ENCODE peak calls at places on chromosomes 13 and 19, in five cellular contexts. X, V, P, M and C are unnamed samples.

GRCh38 chr13:70391678-70392077 is 283.4 kb upstream of the KLHL1 start:
- DNase-seq in X (peak; percentile 51), V (no peak), P (no peak), M (peak; percentile 35), C (no peak)

GRCh38 chr13:41064493-41064892 is 3.2 kb downstream of the WBP4 start:
- DNase-seq in X (no peak), V (no peak), P (no peak), M (no peak), C (no peak)

GRCh38 chr13:113327391-113327765 is 30.3 kb downstream of the LAMP1 start:
- DNase-seq in X (no peak), V (no peak), P (peak; percentile 15), M (no peak), C (no peak)

GRCh38 chr13:34543836-34544235 is 398.2 kb upstream of the NBEA start:
- DNase-seq in X (no peak), V (no peak), P (no peak), M (no peak), C (no peak)

GRCh38 chr13:73268306-73268705 is 209.5 kb downstream of the KLF5 start:
- DNase-seq in X (no peak), V (no peak), P (no peak), M (no peak), C (no peak)

GRCh38 chr13:29520671-29521070 is 74.8 kb downstream of the SLC7A1 start:
- DNase-seq in X (no peak), V (no peak), P (no peak), M (no peak), C (no peak)

GRCh38 chr19:45245826-45246225 is 619 bp upstream of the EXOC3L2 start:
- DNase-seq in X (no peak), V (no peak), P (no peak), M (no peak), C (no peak)

GRCh38 chr19:31625056-31625455 is 275.8 kb upstream of the TSHZ3 start:
- DNase-seq in X (no peak), V (no peak), P (no peak), M (no peak), C (no peak)

GRCh38 chr13:46229251-46229650 is 17.5 kb downstream of the LRRC63 start:
- DNase-seq in X (no peak), V (no peak), P (no peak), M (no peak), C (no peak)

GRCh38 chr13:32199168-32199567 is 116.0 kb downstream of the ZAR1L start:
- DNase-seq in X (no peak), V (no peak), P (no peak), M (no peak), C (no peak)

GRCh38 chr13:33676700-33677048 is 141.3 kb upstream of the RFC3 start:
- DNase-seq in X (peak; percentile 38), V (peak; percentile 55), P (peak; percentile 51), M (peak; percentile 64), C (peak; percentile 55)

GRCh38 chr19:35346193-35347052 is 1.3 kb upstream of the FFAR1 start:
- DNase-seq in X (no peak), V (peak; percentile 51), P (peak; percentile 79), M (peak; percentile 44), C (no peak)

GRCh38 chr13:47117268-47117667 is 220.4 kb upstream of the HTR2A start:
- DNase-seq in X (peak; percentile 40), V (no peak), P (no peak), M (no peak), C (no peak)

GRCh38 chr13:76976488-76976887 is 15.4 kb upstream of the CLN5 start:
- DNase-seq in X (no peak), V (no peak), P (no peak), M (no peak), C (no peak)

GRCh38 chr13:72960541-72960940 is 98.3 kb upstream of the KLF5 start:
- DNase-seq in X (peak; percentile 29), V (no peak), P (no peak), M (no peak), C (peak; percentile 38)

GRCh38 chr13:113820813-113821651 is 42.8 kb downstream of the GAS6 start:
- DNase-seq in X (peak; percentile 87), V (peak; percentile 83), P (peak; percentile 80), M (no peak), C (peak; percentile 94)

GRCh38 chr19:38596057-38596981 is 21.4 kb downstream of the MAP4K1 start:
- DNase-seq in X (peak; percentile 77), V (no peak), P (no peak), M (peak; percentile 72), C (peak; percentile 35)

GRCh38 chr19:872266-872951 is 12.9 kb downstream of the CFD start:
- DNase-seq in X (peak; percentile 79), V (no peak), P (peak; percentile 76), M (peak; percentile 68), C (no peak)

GRCh38 chr13:20198781-20199180 is 6.0 kb upstream of the GJB2 start:
- DNase-seq in X (no peak), V (no peak), P (no peak), M (no peak), C (no peak)

GRCh38 chr13:75399168-75399878 is 82.6 kb downstream of the TBC1D4 start:
- DNase-seq in X (no peak), V (no peak), P (no peak), M (no peak), C (no peak)

GRCh38 chr13:42137856-42138537 is 89.5 kb downstream of the DGKH start:
- DNase-seq in X (no peak), V (no peak), P (no peak), M (no peak), C (no peak)

GRCh38 chr19:54574051-54574450 is 461 bp downstream of the LILRA2 start:
- DNase-seq in X (no peak), V (no peak), P (no peak), M (no peak), C (no peak)

GRCh38 chr19:54570316-54570715 is 3.3 kb upstream of the LILRA2 start:
- DNase-seq in X (no peak), V (no peak), P (no peak), M (no peak), C (no peak)

GRCh38 chr19:54573330-54573872 is at the start of gene LILRA2:
- DNase-seq in X (no peak), V (no peak), P (no peak), M (no peak), C (no peak)

GRCh38 chr19:54574527-54575056 is 1.0 kb downstream of the LILRA2 start:
- DNase-seq in X (no peak), V (no peak), P (no peak), M (no peak), C (no peak)

GRCh38 chr19:54572696-54573311 is 786 bp upstream of the LILRA2 start:
- DNase-seq in X (no peak), V (no peak), P (peak; percentile 74), M (no peak), C (no peak)
- H3K4me3 ChIP-seq in X (no peak overlapping the region), V (no peak overlapping the region), P (no peak overlapping the region), M (peak overlapping the region; percentile 16), C (no peak overlapping the region)

DNA sequence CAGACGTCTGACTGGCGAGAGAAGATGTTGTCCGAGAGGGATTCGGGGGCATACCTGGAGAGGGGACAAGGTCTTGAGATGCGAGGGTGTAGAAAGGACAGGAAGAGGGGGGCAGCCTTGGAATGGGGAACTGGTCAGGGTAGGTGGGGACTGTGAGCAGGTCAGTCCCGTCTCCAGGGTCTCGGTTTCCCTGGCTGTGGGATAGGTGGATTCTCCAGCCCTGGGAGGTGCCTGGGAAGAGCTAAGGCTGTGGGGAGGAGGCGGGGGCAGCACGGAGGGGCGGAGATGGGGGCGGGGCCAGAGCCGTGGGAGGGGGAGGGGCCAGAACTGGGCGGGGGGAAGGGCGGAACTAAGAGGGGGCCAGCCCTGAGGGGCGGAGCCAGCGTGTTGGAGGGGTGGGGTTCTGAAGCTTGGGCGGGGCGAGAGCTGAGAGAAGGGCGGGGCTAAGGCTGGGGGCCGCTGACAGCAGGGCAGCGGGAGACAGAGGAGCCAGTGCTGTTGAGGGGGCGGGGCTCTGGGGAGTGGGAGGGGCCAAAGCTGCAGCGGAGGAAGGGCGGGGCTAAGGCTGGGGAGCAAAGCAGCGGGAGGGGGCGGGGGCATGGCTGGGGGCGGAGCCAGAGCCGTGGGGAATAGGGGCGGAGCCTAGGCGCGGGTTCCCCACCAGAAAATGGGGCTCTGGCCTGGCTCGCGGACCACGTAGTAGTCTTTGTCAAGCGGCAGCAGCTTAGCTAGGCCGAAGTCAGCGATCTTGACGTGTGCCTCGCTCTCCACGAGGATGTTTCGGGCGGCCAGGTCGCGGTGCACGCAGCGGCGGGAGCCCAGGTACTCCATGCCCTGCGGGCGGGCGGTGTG is 9.5 kb upstream of the INSL3 start:
- DNase-seq in X (peak; percentile 90), V (no peak), P (peak; percentile 76), M (peak; percentile 90), C (no peak)
- H3K4me3 ChIP-seq in X (no peak overlapping the region), V (no peak overlapping the region), P (no peak overlapping the region), M (peak overlapping the region; percentile 44), C (no peak overlapping the region)

GRCh38 chr19:3642987-3643386 is 16.4 kb upstream of the CACTIN start:
- DNase-seq in X (no peak), V (no peak), P (no peak), M (no peak), C (no peak)

GRCh38 chr19:3643592-3644313 is 17.2 kb upstream of the CACTIN start:
- DNase-seq in X (no peak), V (no peak), P (no peak), M (no peak), C (no peak)

GRCh38 chr19:3645067-3645396 is 18.4 kb upstream of the CACTIN start:
- DNase-seq in X (no peak), V (no peak), P (no peak), M (no peak), C (no peak)

GRCh38 chr19:3645726-3646125 is 19.1 kb upstream of the CACTIN start:
- DNase-seq in X (no peak), V (no peak), P (no peak), M (no peak), C (no peak)

DNA sequence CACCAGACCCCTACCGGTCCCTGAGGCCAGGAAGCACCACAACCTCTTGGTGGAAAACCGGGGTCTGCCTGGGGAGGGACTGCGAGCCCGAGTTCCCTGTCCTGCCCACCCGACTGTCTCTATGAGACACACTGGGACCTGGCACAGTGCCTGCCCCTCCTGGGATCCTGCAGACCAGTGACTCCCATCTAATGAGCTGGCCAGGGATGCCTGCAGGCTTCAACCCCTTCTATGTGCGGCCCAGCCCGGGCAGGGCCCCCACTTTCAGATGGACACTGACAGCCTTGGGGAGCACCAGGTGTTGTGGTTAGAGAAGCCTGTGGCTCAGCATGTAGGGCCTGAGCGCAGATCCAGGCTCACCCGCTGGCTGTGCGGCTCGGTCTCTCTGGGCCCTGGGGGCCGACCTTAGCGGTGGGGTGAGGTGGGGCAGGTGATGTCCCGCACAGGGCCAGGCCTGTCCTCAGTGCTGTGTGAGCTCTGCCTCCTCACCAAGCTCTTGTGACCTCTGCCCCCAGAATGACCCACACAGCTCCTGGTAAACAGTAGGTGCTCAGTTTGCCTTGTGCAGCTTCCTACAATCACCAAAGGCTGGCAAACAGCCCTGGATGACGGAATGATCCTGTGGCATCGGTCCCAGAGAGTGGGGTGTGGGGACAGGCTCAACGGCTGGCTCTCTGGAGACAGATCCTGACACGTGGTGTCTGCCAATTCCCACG is 17.9 kb upstream of the CACTIN start:
- DNase-seq in X (no peak), V (peak; percentile 73), P (no peak), M (peak; percentile 72), C (no peak)
- H3K4me3 ChIP-seq in X (no peak overlapping the region), V (no peak overlapping the region), P (no peak overlapping the region), M (no peak overlapping the region), C (no peak overlapping the region)

DNA sequence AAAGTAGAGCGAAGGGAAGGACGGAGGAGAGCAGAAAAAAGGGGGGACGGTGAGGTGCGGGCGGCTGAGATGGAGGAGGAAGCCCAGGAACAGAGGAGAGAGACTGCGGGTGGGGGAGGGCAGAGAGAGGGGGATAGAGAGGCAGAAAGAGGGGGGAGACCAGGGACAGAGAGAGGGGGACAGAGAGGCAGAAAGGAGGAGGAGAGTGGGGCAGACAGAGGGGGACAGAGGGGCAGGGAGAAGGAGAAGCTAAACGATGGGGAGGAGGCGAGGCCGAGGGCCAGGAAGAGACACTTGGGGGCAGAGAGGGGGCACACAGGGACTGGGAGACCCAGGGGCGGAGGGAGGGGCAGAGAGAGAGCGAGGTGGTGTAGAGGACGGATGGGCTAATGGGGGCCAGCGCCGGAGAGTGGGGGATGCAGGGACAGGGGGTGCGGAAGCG is 711 bp downstream of the MEIS3 start:
- DNase-seq in X (no peak), V (no peak), P (no peak), M (no peak), C (no peak)
- H3K4me3 ChIP-seq in X (peak overlapping the region; percentile 55), V (peak overlapping the region; percentile 86), P (peak overlapping the region; percentile 32), M (peak overlapping the region; percentile 52), C (no peak overlapping the region)